ENCODE peak calls at places on chromosomes 6 and 20, in nine cellular contexts. One of them, this sample, is unnamed.

GRCh38 chr6:118500130-118501015 is 47.7 kb upstream of the PLN start:
- DNase-seq in RCC 7860: no peak
- DNase-seq in ureter: no peak
- DNase-seq in HS-27A: no peak
- DNase-seq in Daoy: no peak
- DNase-seq in activated B cell treated with CpG ODN at 0.5 μM for 24 hours: no peak
- DNase-seq in NCI-H1436: no peak
- DNase-seq in stimulated activated CD8-positive, alpha-beta memory T cell treated with anti-CD3 and anti-CD28 coated beads, Interleukin-4, amount 100 ng/mL, for 1 hour: no peak
- DNase-seq in activated T-helper 1 cell treated with anti-CD3 and anti-CD28 coated beads, Interleukin-2, amount 50 U/mL, for 16 hours: no peak
- DNase-seq in this sample: no peak

GRCh38 chr6:35544748-35545361 is 32.2 kb upstream of the TULP1 start:
- DNase-seq in RCC 7860: no peak
- DNase-seq in stimulated activated CD8-positive, alpha-beta memory T cell treated with anti-CD3 and anti-CD28 coated beads, Interleukin-4, amount 100 ng/mL, for 1 hour: no peak
- DNase-seq in ureter: no peak
- DNase-seq in NCI-H1436: no peak
- DNase-seq in activated B cell treated with CpG ODN at 0.5 μM for 24 hours: no peak
- DNase-seq in Daoy: peak
- DNase-seq in HS-27A: no peak
- DNase-seq in activated T-helper 1 cell treated with anti-CD3 and anti-CD28 coated beads, Interleukin-2, amount 50 U/mL, for 16 hours: no peak
- DNase-seq in this sample: peak

GRCh38 chr20:35588397-35588796 is 27.2 kb upstream of the SPAG4 start:
- DNase-seq in stimulated activated CD8-positive, alpha-beta memory T cell treated with anti-CD3 and anti-CD28 coated beads, Interleukin-4, amount 100 ng/mL, for 1 hour: no peak
- DNase-seq in RCC 7860: no peak
- DNase-seq in Daoy: no peak
- DNase-seq in ureter: no peak
- DNase-seq in activated B cell treated with CpG ODN at 0.5 μM for 24 hours: no peak
- DNase-seq in activated T-helper 1 cell treated with anti-CD3 and anti-CD28 coated beads, Interleukin-2, amount 50 U/mL, for 16 hours: no peak
- DNase-seq in NCI-H1436: no peak
- DNase-seq in HS-27A: no peak
- DNase-seq in this sample: no peak

GRCh38 chr6:53587291-53587690 is 42.4 kb upstream of the GCLC start:
- DNase-seq in NCI-H1436: no peak
- DNase-seq in HS-27A: no peak
- DNase-seq in activated B cell treated with CpG ODN at 0.5 μM for 24 hours: no peak
- DNase-seq in Daoy: no peak
- DNase-seq in stimulated activated CD8-positive, alpha-beta memory T cell treated with anti-CD3 and anti-CD28 coated beads, Interleukin-4, amount 100 ng/mL, for 1 hour: no peak
- DNase-seq in activated T-helper 1 cell treated with anti-CD3 and anti-CD28 coated beads, Interleukin-2, amount 50 U/mL, for 16 hours: no peak
- DNase-seq in RCC 7860: no peak
- DNase-seq in ureter: no peak
- DNase-seq in this sample: no peak

GRCh38 chr6:3421763-3422456 is 34.9 kb downstream of the SLC22A23 start:
- DNase-seq in HS-27A: no peak
- DNase-seq in stimulated activated CD8-positive, alpha-beta memory T cell treated with anti-CD3 and anti-CD28 coated beads, Interleukin-4, amount 100 ng/mL, for 1 hour: no peak
- DNase-seq in activated T-helper 1 cell treated with anti-CD3 and anti-CD28 coated beads, Interleukin-2, amount 50 U/mL, for 16 hours: no peak
- DNase-seq in ureter: no peak
- DNase-seq in activated B cell treated with CpG ODN at 0.5 μM for 24 hours: no peak
- DNase-seq in RCC 7860: no peak
- DNase-seq in NCI-H1436: no peak
- DNase-seq in Daoy: peak
- DNase-seq in this sample: peak

GRCh38 chr6:169930799-169931198 is 179.4 kb downstream of the ERMARD start:
- DNase-seq in activated B cell treated with CpG ODN at 0.5 μM for 24 hours: no peak
- DNase-seq in stimulated activated CD8-positive, alpha-beta memory T cell treated with anti-CD3 and anti-CD28 coated beads, Interleukin-4, amount 100 ng/mL, for 1 hour: no peak
- DNase-seq in ureter: no peak
- DNase-seq in activated T-helper 1 cell treated with anti-CD3 and anti-CD28 coated beads, Interleukin-2, amount 50 U/mL, for 16 hours: no peak
- DNase-seq in HS-27A: no peak
- DNase-seq in NCI-H1436: no peak
- DNase-seq in Daoy: no peak
- DNase-seq in RCC 7860: no peak
- DNase-seq in this sample: no peak

GRCh38 chr20:6644818-6645620 is 122.5 kb upstream of the BMP2 start:
- DNase-seq in activated T-helper 1 cell treated with anti-CD3 and anti-CD28 coated beads, Interleukin-2, amount 50 U/mL, for 16 hours: no peak
- DNase-seq in NCI-H1436: no peak
- DNase-seq in RCC 7860: no peak
- DNase-seq in Daoy: no peak
- DNase-seq in activated B cell treated with CpG ODN at 0.5 μM for 24 hours: no peak
- DNase-seq in HS-27A: no peak
- DNase-seq in ureter: no peak
- DNase-seq in stimulated activated CD8-positive, alpha-beta memory T cell treated with anti-CD3 and anti-CD28 coated beads, Interleukin-4, amount 100 ng/mL, for 1 hour: no peak
- DNase-seq in this sample: no peak

GRCh38 chr6:81766482-81767069 is 14.1 kb upstream of the TENT5A start:
- DNase-seq in activated B cell treated with CpG ODN at 0.5 μM for 24 hours: no peak
- DNase-seq in HS-27A: no peak
- DNase-seq in stimulated activated CD8-positive, alpha-beta memory T cell treated with anti-CD3 and anti-CD28 coated beads, Interleukin-4, amount 100 ng/mL, for 1 hour: no peak
- DNase-seq in Daoy: peak
- DNase-seq in NCI-H1436: no peak
- DNase-seq in activated T-helper 1 cell treated with anti-CD3 and anti-CD28 coated beads, Interleukin-2, amount 50 U/mL, for 16 hours: no peak
- DNase-seq in RCC 7860: peak
- DNase-seq in ureter: peak
- DNase-seq in this sample: peak

GRCh38 chr20:62374431-62375152 is 7.5 kb upstream of the LAMA5 start:
- DNase-seq in NCI-H1436: no peak
- DNase-seq in activated B cell treated with CpG ODN at 0.5 μM for 24 hours: no peak
- DNase-seq in HS-27A: no peak
- DNase-seq in Daoy: no peak
- DNase-seq in RCC 7860: no peak
- DNase-seq in ureter: no peak
- DNase-seq in stimulated activated CD8-positive, alpha-beta memory T cell treated with anti-CD3 and anti-CD28 coated beads, Interleukin-4, amount 100 ng/mL, for 1 hour: no peak
- DNase-seq in activated T-helper 1 cell treated with anti-CD3 and anti-CD28 coated beads, Interleukin-2, amount 50 U/mL, for 16 hours: no peak
- DNase-seq in this sample: no peak

GRCh38 chr6:31878761-31879542 is at the start of gene SLC44A4:
- DNase-seq in RCC 7860: no peak
- DNase-seq in activated T-helper 1 cell treated with anti-CD3 and anti-CD28 coated beads, Interleukin-2, amount 50 U/mL, for 16 hours: no peak
- DNase-seq in Daoy: no peak
- DNase-seq in HS-27A: no peak
- DNase-seq in ureter: peak
- DNase-seq in stimulated activated CD8-positive, alpha-beta memory T cell treated with anti-CD3 and anti-CD28 coated beads, Interleukin-4, amount 100 ng/mL, for 1 hour: no peak
- DNase-seq in activated B cell treated with CpG ODN at 0.5 μM for 24 hours: no peak
- DNase-seq in NCI-H1436: no peak
- DNase-seq in this sample: no peak

GRCh38 chr20:33653900-33654596 is 8.1 kb upstream of the C20orf144 start:
- DNase-seq in NCI-H1436: peak
- DNase-seq in activated B cell treated with CpG ODN at 0.5 μM for 24 hours: no peak
- DNase-seq in stimulated activated CD8-positive, alpha-beta memory T cell treated with anti-CD3 and anti-CD28 coated beads, Interleukin-4, amount 100 ng/mL, for 1 hour: no peak
- DNase-seq in RCC 7860: no peak
- DNase-seq in activated T-helper 1 cell treated with anti-CD3 and anti-CD28 coated beads, Interleukin-2, amount 50 U/mL, for 16 hours: no peak
- DNase-seq in ureter: no peak
- DNase-seq in HS-27A: no peak
- DNase-seq in Daoy: no peak
- DNase-seq in this sample: no peak

GRCh38 chr20:38112943-38113294 is 52.2 kb downstream of the TGM2 start:
- DNase-seq in activated B cell treated with CpG ODN at 0.5 μM for 24 hours: no peak
- DNase-seq in HS-27A: no peak
- DNase-seq in Daoy: no peak
- DNase-seq in activated T-helper 1 cell treated with anti-CD3 and anti-CD28 coated beads, Interleukin-2, amount 50 U/mL, for 16 hours: no peak
- DNase-seq in RCC 7860: no peak
- DNase-seq in stimulated activated CD8-positive, alpha-beta memory T cell treated with anti-CD3 and anti-CD28 coated beads, Interleukin-4, amount 100 ng/mL, for 1 hour: no peak
- DNase-seq in NCI-H1436: no peak
- DNase-seq in ureter: peak
- DNase-seq in this sample: no peak

GRCh38 chr6:21438237-21438985 is 155.1 kb upstream of the SOX4 start:
- DNase-seq in activated B cell treated with CpG ODN at 0.5 μM for 24 hours: no peak
- DNase-seq in HS-27A: no peak
- DNase-seq in stimulated activated CD8-positive, alpha-beta memory T cell treated with anti-CD3 and anti-CD28 coated beads, Interleukin-4, amount 100 ng/mL, for 1 hour: no peak
- DNase-seq in NCI-H1436: no peak
- DNase-seq in activated T-helper 1 cell treated with anti-CD3 and anti-CD28 coated beads, Interleukin-2, amount 50 U/mL, for 16 hours: no peak
- DNase-seq in Daoy: peak
- DNase-seq in ureter: no peak
- DNase-seq in RCC 7860: no peak
- DNase-seq in this sample: peak

GRCh38 chr6:52981215-52981910 is 13.7 kb downstream of the GSTA4 start:
- DNase-seq in activated B cell treated with CpG ODN at 0.5 μM for 24 hours: no peak
- DNase-seq in Daoy: no peak
- DNase-seq in NCI-H1436: no peak
- DNase-seq in HS-27A: no peak
- DNase-seq in RCC 7860: no peak
- DNase-seq in stimulated activated CD8-positive, alpha-beta memory T cell treated with anti-CD3 and anti-CD28 coated beads, Interleukin-4, amount 100 ng/mL, for 1 hour: no peak
- DNase-seq in ureter: no peak
- DNase-seq in activated T-helper 1 cell treated with anti-CD3 and anti-CD28 coated beads, Interleukin-2, amount 50 U/mL, for 16 hours: no peak
- DNase-seq in this sample: no peak

GRCh38 chr6:52526634-52527033 is 50.2 kb downstream of the TRAM2 start:
- DNase-seq in activated T-helper 1 cell treated with anti-CD3 and anti-CD28 coated beads, Interleukin-2, amount 50 U/mL, for 16 hours: no peak
- DNase-seq in activated B cell treated with CpG ODN at 0.5 μM for 24 hours: no peak
- DNase-seq in ureter: no peak
- DNase-seq in HS-27A: peak
- DNase-seq in RCC 7860: peak
- DNase-seq in NCI-H1436: no peak
- DNase-seq in stimulated activated CD8-positive, alpha-beta memory T cell treated with anti-CD3 and anti-CD28 coated beads, Interleukin-4, amount 100 ng/mL, for 1 hour: no peak
- DNase-seq in Daoy: peak
- DNase-seq in this sample: no peak

GRCh38 chr20:53910312-53911002 is 159.9 kb downstream of the BCAS1 start:
- DNase-seq in Daoy: no peak
- DNase-seq in RCC 7860: no peak
- DNase-seq in HS-27A: no peak
- DNase-seq in NCI-H1436: no peak
- DNase-seq in ureter: no peak
- DNase-seq in activated B cell treated with CpG ODN at 0.5 μM for 24 hours: no peak
- DNase-seq in activated T-helper 1 cell treated with anti-CD3 and anti-CD28 coated beads, Interleukin-2, amount 50 U/mL, for 16 hours: no peak
- DNase-seq in stimulated activated CD8-positive, alpha-beta memory T cell treated with anti-CD3 and anti-CD28 coated beads, Interleukin-4, amount 100 ng/mL, for 1 hour: no peak
- DNase-seq in this sample: no peak

GRCh38 chr20:14313621-14314020 is 23.8 kb downstream of the FLRT3 start:
- DNase-seq in Daoy: no peak
- DNase-seq in activated B cell treated with CpG ODN at 0.5 μM for 24 hours: no peak
- DNase-seq in ureter: no peak
- DNase-seq in NCI-H1436: no peak
- DNase-seq in stimulated activated CD8-positive, alpha-beta memory T cell treated with anti-CD3 and anti-CD28 coated beads, Interleukin-4, amount 100 ng/mL, for 1 hour: no peak
- DNase-seq in HS-27A: no peak
- DNase-seq in RCC 7860: no peak
- DNase-seq in activated T-helper 1 cell treated with anti-CD3 and anti-CD28 coated beads, Interleukin-2, amount 50 U/mL, for 16 hours: no peak
- DNase-seq in this sample: no peak

GRCh38 chr6:113786168-113786567 is 71.0 kb upstream of the MARCKS start:
- DNase-seq in RCC 7860: peak
- DNase-seq in activated B cell treated with CpG ODN at 0.5 μM for 24 hours: no peak
- DNase-seq in HS-27A: no peak
- DNase-seq in stimulated activated CD8-positive, alpha-beta memory T cell treated with anti-CD3 and anti-CD28 coated beads, Interleukin-4, amount 100 ng/mL, for 1 hour: no peak
- DNase-seq in ureter: no peak
- DNase-seq in NCI-H1436: no peak
- DNase-seq in Daoy: no peak
- DNase-seq in activated T-helper 1 cell treated with anti-CD3 and anti-CD28 coated beads, Interleukin-2, amount 50 U/mL, for 16 hours: no peak
- DNase-seq in this sample: no peak

GRCh38 chr20:47117325-47117724 is 222.7 kb downstream of the EYA2 start:
- DNase-seq in RCC 7860: no peak
- DNase-seq in Daoy: no peak
- DNase-seq in activated B cell treated with CpG ODN at 0.5 μM for 24 hours: no peak
- DNase-seq in HS-27A: no peak
- DNase-seq in stimulated activated CD8-positive, alpha-beta memory T cell treated with anti-CD3 and anti-CD28 coated beads, Interleukin-4, amount 100 ng/mL, for 1 hour: no peak
- DNase-seq in NCI-H1436: no peak
- DNase-seq in ureter: no peak
- DNase-seq in activated T-helper 1 cell treated with anti-CD3 and anti-CD28 coated beads, Interleukin-2, amount 50 U/mL, for 16 hours: no peak
- DNase-seq in this sample: no peak

GRCh38 chr6:52790841-52791240 is 12.8 kb downstream of the GSTA1 start:
- DNase-seq in Daoy: no peak
- DNase-seq in RCC 7860: no peak
- DNase-seq in activated T-helper 1 cell treated with anti-CD3 and anti-CD28 coated beads, Interleukin-2, amount 50 U/mL, for 16 hours: no peak
- DNase-seq in stimulated activated CD8-positive, alpha-beta memory T cell treated with anti-CD3 and anti-CD28 coated beads, Interleukin-4, amount 100 ng/mL, for 1 hour: no peak
- DNase-seq in activated B cell treated with CpG ODN at 0.5 μM for 24 hours: no peak
- DNase-seq in ureter: no peak
- DNase-seq in NCI-H1436: no peak
- DNase-seq in HS-27A: no peak
- DNase-seq in this sample: no peak

GRCh38 chr6:2108700-2109306 is 136.6 kb downstream of the GMDS start:
- DNase-seq in activated T-helper 1 cell treated with anti-CD3 and anti-CD28 coated beads, Interleukin-2, amount 50 U/mL, for 16 hours: no peak
- DNase-seq in activated B cell treated with CpG ODN at 0.5 μM for 24 hours: no peak
- DNase-seq in NCI-H1436: peak
- DNase-seq in Daoy: no peak
- DNase-seq in ureter: no peak
- DNase-seq in stimulated activated CD8-positive, alpha-beta memory T cell treated with anti-CD3 and anti-CD28 coated beads, Interleukin-4, amount 100 ng/mL, for 1 hour: no peak
- DNase-seq in RCC 7860: no peak
- DNase-seq in HS-27A: no peak
- DNase-seq in this sample: no peak

GRCh38 chr20:51121272-51121671 is 98.4 kb upstream of the KCNG1 start:
- DNase-seq in stimulated activated CD8-positive, alpha-beta memory T cell treated with anti-CD3 and anti-CD28 coated beads, Interleukin-4, amount 100 ng/mL, for 1 hour: no peak
- DNase-seq in Daoy: no peak
- DNase-seq in NCI-H1436: no peak
- DNase-seq in RCC 7860: no peak
- DNase-seq in activated B cell treated with CpG ODN at 0.5 μM for 24 hours: no peak
- DNase-seq in activated T-helper 1 cell treated with anti-CD3 and anti-CD28 coated beads, Interleukin-2, amount 50 U/mL, for 16 hours: no peak
- DNase-seq in HS-27A: no peak
- DNase-seq in ureter: no peak
- DNase-seq in this sample: no peak